ENCODE peak calls at places on chromosomes 3 and 15, in five cellular contexts. Q is body of pancreas; T is activated naive CD4-positive, alpha-beta T cell treated with anti-CD3 and anti-CD28 coated beads for 36 hours; F is T follicular helper cell; J is GM23338. U is an unnamed sample.

GRCh38 chr3:182837855-182838454 is 44.7 kb downstream of the ATP11B start:
- DNase-seq in Q (no peak), J (peak), F (no peak), T (no peak), U (peak)

GRCh38 chr15:85793641-85794597 is 806 bp downstream of the KLHL25 start:
- DNase-seq in J (peak), F (no peak), Q (peak), T (peak), U (peak)

GRCh38 chr3:63864008-63864871 is 573 bp downstream of the ATXN7 start:
- DNase-seq in Q (peak), F (peak), T (peak), J (peak), U (no peak)

GRCh38 chr3:71129611-71130515 is 453.7 kb downstream of the FOXP1 start:
- DNase-seq in F (peak), J (peak), T (peak), Q (no peak), U (peak)

GRCh38 chr15:25058080-25058785 is 103.4 kb downstream of the SNRPN start:
- DNase-seq in F (no peak), T (no peak), J (no peak), Q (peak), U (no peak)

GRCh38 chr15:45499426-45499825 is 23.1 kb downstream of the SLC30A4 start:
- DNase-seq in Q (no peak), F (no peak), T (no peak), J (peak), U (no peak)

GRCh38 chr3:54822206-54822605 is 105.7 kb downstream of the LRTM1 start:
- DNase-seq in J (no peak), F (no peak), T (no peak), Q (no peak), U (peak)

GRCh38 chr3:42220436-42220835 is 45.5 kb downstream of the CCK start:
- DNase-seq in Q (no peak), J (no peak), T (no peak), F (no peak), U (no peak)

GRCh38 chr3:116443096-116443793 is 2.0 kb downstream of the LSAMP start:
- DNase-seq in T (no peak), J (peak), F (no peak), Q (no peak), U (peak)

GRCh38 chr3:9255976-9256375 is 6.5 kb upstream of the SRGAP3 start:
- DNase-seq in T (no peak), Q (no peak), J (no peak), F (no peak), U (no peak)

GRCh38 chr15:90316139-90316538 is 35.9 kb upstream of the ZNF774 start:
- DNase-seq in Q (peak), J (no peak), F (no peak), T (no peak), U (no peak)

GRCh38 chr15:91948001-91948608 is 94.6 kb downstream of the SLCO3A1 start:
- DNase-seq in J (peak), Q (peak), T (no peak), F (no peak), U (no peak)

GRCh38 chr3:58111513-58112184 is 99.1 kb downstream of the DNASE1L3 start:
- DNase-seq in J (no peak), Q (peak), F (no peak), T (peak), U (no peak)

GRCh38 chr3:159814161-159814560 is 174.5 kb upstream of the IL12A start:
- DNase-seq in J (peak), T (no peak), Q (no peak), F (no peak), U (no peak)

GRCh38 chr15:90412356-90413194 is 24.5 kb downstream of the IQGAP1 start:
- DNase-seq in J (peak), Q (peak), T (no peak), F (no peak), U (peak)

GRCh38 chr3:15805756-15806266 is 8.0 kb upstream of the ANKRD28 start:
- DNase-seq in F (no peak), T (no peak), J (no peak), Q (no peak), U (no peak)

GRCh38 chr3:15339786-15340215 is 7.4 kb upstream of the SH3BP5 start:
- DNase-seq in J (no peak), F (no peak), T (no peak), Q (no peak), U (peak)

GRCh38 chr3:142118911-142119310 is 30.4 kb downstream of the TFDP2 start:
- DNase-seq in T (no peak), F (no peak), Q (no peak), J (no peak), U (no peak)

GRCh38 chr3:6074952-6075351 is 786.0 kb upstream of the GRM7 start:
- DNase-seq in Q (no peak), J (no peak), F (no peak), T (no peak), U (no peak)

GRCh38 chr3:25604107-25604805 is 60.5 kb downstream of the TOP2B start:
- DNase-seq in J (no peak), Q (no peak), T (no peak), F (no peak), U (peak)

GRCh38 chr15:55789066-55789660 is 46.2 kb upstream of the PRTG start:
- DNase-seq in Q (peak), T (peak), F (peak), J (peak), U (no peak)

GRCh38 chr15:64152507-64153387 is 1.2 kb downstream of the SNX22 start:
- DNase-seq in J (peak), F (no peak), Q (no peak), T (peak), U (no peak)

GRCh38 chr3:155360281-155360680 is 66.8 kb upstream of the STRIT1 start:
- DNase-seq in F (no peak), J (no peak), Q (no peak), T (no peak), U (no peak)

GRCh38 chr15:45714501-45715488 is 80.0 kb downstream of the SQOR start:
- DNase-seq in T (peak), J (peak), Q (peak), F (no peak), U (peak)

GRCh38 chr15:70859322-70859908 is 5.5 kb upstream of the LARP6 start:
- DNase-seq in Q (no peak), J (no peak), F (no peak), T (no peak), U (peak)

GRCh38 chr3:156181509-156181908 is 61.1 kb downstream of the KCNAB1 start:
- DNase-seq in F (no peak), T (peak), J (no peak), Q (no peak), U (peak)

GRCh38 chr15:69762373-69763148 is 309.9 kb downstream of the RPLP1 start:
- DNase-seq in T (no peak), F (no peak), Q (no peak), J (peak), U (no peak)

GRCh38 chr3:190183121-190183520 is 62.4 kb upstream of the P3H2 start:
- DNase-seq in T (no peak), F (no peak), J (peak), Q (no peak), U (peak)

GRCh38 chr15:70539912-70540520 is 223.3 kb downstream of the UACA start:
- DNase-seq in T (no peak), Q (no peak), F (no peak), J (no peak), U (no peak)

GRCh38 chr15:76577879-76578512 is 241.4 kb downstream of the ISL2 start:
- DNase-seq in J (no peak), T (no peak), Q (no peak), F (no peak), U (no peak)

GRCh38 chr15:41258706-41259471 is 27.8 kb downstream of the CHP1 start:
- DNase-seq in Q (peak), J (no peak), T (no peak), F (no peak), U (no peak)

GRCh38 chr3:48614044-48614443 is 4.6 kb upstream of the UQCRC1 start:
- DNase-seq in T (no peak), J (no peak), Q (no peak), F (no peak), U (peak)

GRCh38 chr3:149717391-149718056 is 34.8 kb downstream of the COMMD2 start:
- DNase-seq in F (no peak), T (peak), J (peak), Q (peak), U (peak)

GRCh38 chr3:71447197-71447596 is 136.3 kb downstream of the FOXP1 start:
- DNase-seq in Q (no peak), F (no peak), J (no peak), T (peak), U (no peak)

GRCh38 chr3:194983620-194984019 is 287.3 kb downstream of the XXYLT1 start:
- DNase-seq in T (no peak), F (no peak), Q (no peak), J (no peak), U (no peak)

GRCh38 chr3:160739079-160739478 is 17.0 kb upstream of the PPM1L start:
- DNase-seq in T (no peak), J (no peak), Q (no peak), F (no peak), U (peak)

GRCh38 chr3:12041476-12041875 is 37.3 kb downstream of the SYN2 start:
- DNase-seq in T (no peak), F (no peak), Q (no peak), J (no peak), U (no peak)

GRCh38 chr15:74565381-74566085 is 24.5 kb downstream of the ARID3B start:
- DNase-seq in Q (no peak), F (no peak), T (no peak), J (no peak), U (no peak)

GRCh38 chr3:149305376-149305775 is 28.1 kb downstream of the TM4SF18 start:
- DNase-seq in Q (no peak), T (no peak), F (no peak), J (no peak), U (no peak)

GRCh38 chr15:40163657-40164416 is 3.0 kb downstream of the BUB1B start:
- DNase-seq in F (no peak), Q (no peak), J (no peak), T (no peak), U (no peak)